ENCODE peak calls at places on chromosomes 16 and 17, in four cellular contexts. U is HepG2, Z is GM12878, O is K562. A is an unnamed sample.

GRCh38 chr16:21684199-21684598 is 20.4 kb downstream of the OTOA start:
- DNase-seq in U (peak), O (peak), Z (no peak), A (peak)

GRCh38 chr17:34314279-34314678 is 5.0 kb upstream of the CCL8 start:
- DNase-seq in U (no peak), O (no peak), Z (no peak), A (no peak)

GRCh38 chr16:22278841-22279240 is 18.4 kb upstream of the POLR3E start:
- DNase-seq in U (no peak), Z (no peak), O (no peak), A (no peak)

GRCh38 chr17:51263001-51263400 is 2.7 kb downstream of the UTP18 start:
- DNase-seq in Z (no peak), U (no peak), O (no peak), A (no peak)

GRCh38 chr17:40551091-40551873 is 14.0 kb downstream of the CCR7 start:
- DNase-seq in Z (no peak), O (no peak), U (peak), A (no peak)

GRCh38 chr17:32161506-32162365 is 19.4 kb downstream of the RHOT1 start:
- DNase-seq in U (no peak), O (no peak), Z (no peak), A (no peak)

GRCh38 chr17:17492085-17492484 is 4.1 kb downstream of the RASD1 start:
- DNase-seq in U (no peak), Z (no peak), O (no peak), A (no peak)

GRCh38 chr17:75808905-75809621 is 24.5 kb downstream of the UNK start:
- DNase-seq in U (no peak), O (no peak), Z (peak), A (no peak)

DNA sequence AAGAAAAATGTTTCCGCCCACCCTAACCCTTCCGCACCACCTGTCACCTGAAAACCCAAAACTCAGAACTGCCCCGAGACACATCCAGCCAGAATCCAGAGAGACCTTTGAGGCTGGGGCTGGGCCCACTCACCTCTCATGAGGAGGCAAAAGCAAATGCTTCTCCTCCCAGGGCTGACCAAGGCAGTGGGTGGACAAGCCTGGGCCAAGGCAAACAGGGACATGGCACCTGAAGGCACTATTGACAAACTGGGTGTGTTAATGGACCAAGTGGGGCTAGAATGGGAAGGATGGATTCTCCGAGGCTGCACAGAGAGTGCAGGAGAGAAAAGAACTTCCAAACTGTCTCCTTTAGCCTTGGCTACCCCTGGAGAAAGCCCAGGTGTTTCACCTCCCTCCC is 54.4 kb downstream of the SOX9 start:
- DNase-seq in U (no peak), O (no peak), Z (no peak), A (no peak)
- TF ChIP-seq FOXM1 in U (no peak), O (no peak), Z (no peak), A (no peak)

GRCh38 chr17:15154618-15155017 is 110.5 kb downstream of the PMP22 start:
- DNase-seq in U (no peak), Z (no peak), O (no peak), A (no peak)
- TF ChIP-seq FOXK2 in U (no peak), Z (no peak), O (no peak), A (no peak)

GRCh38 chr17:647340-648197 is 67.1 kb downstream of the VPS53 start:
- DNase-seq in U (no peak), O (no peak), Z (no peak), A (no peak)

GRCh38 chr17:655618-656017 is 59.0 kb downstream of the VPS53 start:
- DNase-seq in U (no peak), Z (no peak), O (no peak), A (no peak)

GRCh38 chr17:651596-651995 is 63.0 kb downstream of the VPS53 start:
- DNase-seq in Z (no peak), O (no peak), U (no peak), A (no peak)

GRCh38 chr17:653724-654123 is 60.9 kb downstream of the VPS53 start:
- DNase-seq in U (no peak), O (no peak), Z (no peak), A (no peak)

DNA sequence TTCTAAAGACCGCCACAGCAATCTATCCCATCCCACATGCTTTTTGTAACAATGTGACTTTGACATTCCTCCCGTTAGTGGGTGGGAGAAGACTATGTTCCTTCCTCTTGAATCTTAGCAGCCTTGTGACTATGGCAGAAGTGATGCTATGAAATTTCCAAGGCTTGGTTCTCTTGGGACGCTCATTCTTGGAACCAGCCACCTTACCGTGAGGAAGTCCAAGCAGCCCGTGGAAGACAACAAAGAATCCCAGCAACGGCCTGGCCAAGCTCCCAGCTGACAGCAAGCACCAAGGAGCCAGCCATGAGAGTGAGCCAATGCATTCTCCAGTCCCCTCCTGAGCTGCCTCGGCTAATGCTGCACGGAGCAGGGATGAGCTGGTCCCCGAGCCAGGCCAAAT is 62.3 kb downstream of the VPS53 start:
- DNase-seq in Z (no peak), U (no peak), O (no peak), A (no peak)
- TF ChIP-seq FOXM1 in Z (no peak), U (no peak), O (no peak), A (no peak)

DNA sequence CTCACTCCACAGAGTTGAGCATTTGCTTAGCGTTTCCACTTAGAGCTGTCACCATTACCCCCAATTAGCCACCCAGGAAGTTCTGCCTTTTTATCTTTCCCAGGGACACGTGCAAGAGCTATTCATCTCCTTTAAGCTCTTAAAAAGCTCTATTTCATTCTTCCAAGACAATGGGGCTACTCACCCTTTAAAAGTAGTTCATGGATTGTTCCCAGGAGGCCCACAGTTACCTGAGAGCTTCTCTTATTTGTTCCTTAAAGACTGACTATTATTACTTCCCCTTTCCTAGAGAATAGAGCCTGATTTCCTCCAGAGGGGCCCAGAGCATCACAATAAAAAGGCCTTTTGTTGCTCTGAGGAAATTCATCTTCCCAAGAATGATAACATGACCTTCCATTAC is 126.8 kb downstream of the CACNG3 start:
- DNase-seq in O (no peak), U (no peak), Z (no peak), A (no peak)
- TF ChIP-seq FOXK2 in O (no peak), U (no peak), Z (no peak), A (no peak)